ENCODE peak calls at places on chromosomes 4 and X, in four cellular contexts. E is K562, B is A549, V is HepG2. T is an unnamed sample.

GRCh38 chr4:140037353-140038030 is 116.5 kb downstream of the MAML3 start:
- DNase-seq in E (no peak), V (peak), B (peak), T (no peak)

GRCh38 chr4:151541438-151542071 is 132.6 kb downstream of the FHIP1A start:
- DNase-seq in V (no peak), B (peak), E (no peak), T (no peak)

GRCh38 chr4:5165419-5166369 is 114.4 kb downstream of the STK32B start:
- DNase-seq in V (no peak), B (no peak), E (no peak), T (no peak)

GRCh38 chr4:8592366-8593267 is at the start of gene CPZ:
- DNase-seq in B (no peak), E (peak), V (peak), T (no peak)

GRCh38 chr4:128823025-128823661 is 13.6 kb downstream of the JADE1 start:
- DNase-seq in B (peak), E (no peak), V (no peak), T (no peak)

GRCh38 chr4:183797445-183798248 is 107.5 kb upstream of the STOX2 start:
- DNase-seq in V (no peak), E (no peak), B (peak), T (no peak)

GRCh38 chrX:111041018-111041462 is 55.0 kb upstream of the PAK3 start:
- DNase-seq in V (peak), B (peak), E (no peak), T (no peak)

GRCh38 chrX:19566359-19567141 is 51.2 kb upstream of the MAP3K15 start:
- DNase-seq in E (no peak), V (peak), B (no peak), T (peak)

GRCh38 chrX:19956923-19957322 is 33.9 kb downstream of the BCLAF3 start:
- DNase-seq in V (no peak), E (no peak), B (no peak), T (no peak)

GRCh38 chrX:23656684-23657083 is 10.6 kb upstream of the PRDX4 start:
- DNase-seq in B (no peak), V (no peak), E (no peak), T (no peak)

GRCh38 chr4:98027827-98028226 is 115.4 kb downstream of the STPG2 start:
- DNase-seq in B (peak), E (no peak), V (no peak), T (no peak)

GRCh38 chrX:133403984-133404383 is 11.3 kb downstream of the GPC4 start:
- DNase-seq in B (no peak), V (no peak), E (no peak), T (no peak)

GRCh38 chrX:78366576-78366975 is 39.2 kb upstream of the CYSLTR1 start:
- DNase-seq in E (no peak), V (no peak), B (no peak), T (no peak)

GRCh38 chr4:105092356-105092755 is 54.3 kb upstream of the TET2 start:
- DNase-seq in V (no peak), E (no peak), B (no peak), T (no peak)

GRCh38 chrX:115348440-115349225 is 59.1 kb downstream of the LUZP4 start:
- DNase-seq in E (no peak), B (peak), V (peak), T (no peak)

GRCh38 chr4:16914208-16914607 is 15.8 kb upstream of the LDB2 start:
- DNase-seq in V (no peak), B (no peak), E (no peak), T (no peak)

GRCh38 chr4:155879767-155880166 is 13.7 kb upstream of the ASIC5 start:
- DNase-seq in V (no peak), E (no peak), B (no peak), T (no peak)

GRCh38 chr4:103095080-103095479 is 4.6 kb downstream of the BDH2 start:
- DNase-seq in B (no peak), E (no peak), V (peak), T (no peak)

GRCh38 chr4:98861100-98861499 is 67.8 kb downstream of the EIF4E start:
- DNase-seq in E (peak), V (no peak), B (no peak), T (no peak)

GRCh38 chr4:85747871-85748491 is 273.0 kb downstream of the ARHGAP24 start:
- DNase-seq in V (peak), E (peak), B (peak), T (no peak)

GRCh38 chrX:155966876-155967275 is 30.6 kb upstream of the IL9R start:
- DNase-seq in E (peak), V (peak), B (peak), T (peak)

DNA sequence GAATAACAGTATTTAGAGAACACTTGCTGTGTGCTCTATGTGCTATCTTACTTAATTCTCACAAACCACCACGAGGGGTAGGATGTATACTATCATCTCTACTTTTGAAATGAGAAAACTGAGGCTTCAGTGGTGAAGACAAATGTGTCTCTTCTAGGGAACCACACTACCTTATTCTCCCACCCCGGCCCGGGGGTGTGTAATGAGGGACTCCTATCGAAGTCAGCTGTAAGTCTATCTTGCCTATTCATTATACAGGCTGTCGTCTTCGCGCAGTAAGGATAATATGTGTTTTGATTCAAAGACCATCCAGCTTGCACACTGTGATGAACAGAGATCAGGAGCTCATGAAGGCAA is 1.1 kb downstream of the NOP14 start:
- DNase-seq in V (no peak), E (peak), B (no peak), T (no peak)
- TF ChIP-seq POLR2AphosphoS2 in V (no peak), E (no peak), B (no peak), T (no peak)

GRCh38 chr4:95867919-95868318 is 28.0 kb downstream of the PDHA2 start:
- DNase-seq in V (no peak), E (peak), B (peak), T (no peak)
- TF ChIP-seq POLR2AphosphoS2 in V (no peak), E (no peak), B (no peak), T (no peak)

GRCh38 chrX:7771788-7772438 is 71.1 kb upstream of the VCX start:
- DNase-seq in E (no peak), B (no peak), V (peak), T (no peak)
- TF ChIP-seq POLR2AphosphoS2 in E (no peak), B (no peak), V (no peak), T (no peak)

GRCh38 chrX:130121505-130121800 is 11.2 kb upstream of the ELF4 start:
- DNase-seq in E (no peak), B (no peak), V (no peak), T (no peak)

GRCh38 chrX:130118941-130119640 is 8.8 kb upstream of the ELF4 start:
- DNase-seq in B (no peak), V (no peak), E (no peak), T (no peak)

GRCh38 chrX:130120746-130121504 is 10.6 kb upstream of the ELF4 start:
- DNase-seq in E (peak), B (peak), V (peak), T (no peak)

GRCh38 chrX:130118396-130118795 is 8.1 kb upstream of the ELF4 start:
- DNase-seq in B (peak), V (no peak), E (no peak), T (no peak)

DNA sequence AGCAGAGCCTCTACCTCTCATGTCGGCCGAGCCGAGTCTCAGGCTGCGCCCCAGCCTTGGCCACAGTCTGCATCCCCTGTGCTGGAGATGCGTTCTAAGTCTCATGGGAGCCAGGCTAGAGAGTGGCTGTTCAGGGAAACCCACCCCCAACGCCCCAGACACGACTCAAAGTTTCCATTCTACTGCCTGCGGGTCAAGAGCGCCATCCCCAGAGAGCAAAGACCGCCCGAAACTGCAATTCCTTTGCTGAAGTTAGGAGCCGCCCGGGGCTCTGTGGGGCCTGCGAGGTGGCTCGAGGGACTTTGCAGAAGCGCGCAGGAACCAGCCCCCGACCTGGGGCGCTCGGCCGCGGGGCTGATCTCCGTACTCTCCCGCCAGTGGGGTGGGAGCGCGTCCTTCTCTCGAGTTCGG is 10.0 kb upstream of the ELF4 start:
- DNase-seq in E (no peak), B (no peak), V (no peak), T (no peak)
- TF ChIP-seq POLR2AphosphoS2 in E (no peak), B (no peak), V (no peak), T (no peak)

T was measured in GM12878.